ENCODE peak calls at places on chromosomes 1 and 21, in five cellular contexts. One of them, this sample, is unnamed.

GRCh38 chr21:41947596-41948403 is 6.0 kb downstream of the C2CD2 start:
- DNase-seq in HFFc6: peak
- DNase-seq in cardiac fibroblast: peak
- DNase-seq in activated CD4-positive, alpha-beta T cell treated with anti-CD3 and anti-CD28 coated beads, Interleukin-2, amount 50 U/mL, for 1 hour: no peak
- DNase-seq in stimulated activated CD4-positive, alpha-beta T cell treated with anti-CD3 and anti-CD28 coated beads, Interleukin-4, amount 100 ng/mL, for 24 hours: no peak
- DNase-seq in this sample: no peak

GRCh38 chr1:150233359-150234308 is 2.3 kb downstream of the ANP32E start:
- DNase-seq in HFFc6: no peak
- DNase-seq in cardiac fibroblast: peak
- DNase-seq in stimulated activated CD4-positive, alpha-beta T cell treated with anti-CD3 and anti-CD28 coated beads, Interleukin-4, amount 100 ng/mL, for 24 hours: peak
- DNase-seq in activated CD4-positive, alpha-beta T cell treated with anti-CD3 and anti-CD28 coated beads, Interleukin-2, amount 50 U/mL, for 1 hour: peak
- DNase-seq in this sample: no peak

GRCh38 chr1:213111502-213111901 is 60.5 kb downstream of the RPS6KC1 start:
- DNase-seq in HFFc6: no peak
- DNase-seq in activated CD4-positive, alpha-beta T cell treated with anti-CD3 and anti-CD28 coated beads, Interleukin-2, amount 50 U/mL, for 1 hour: no peak
- DNase-seq in cardiac fibroblast: no peak
- DNase-seq in stimulated activated CD4-positive, alpha-beta T cell treated with anti-CD3 and anti-CD28 coated beads, Interleukin-4, amount 100 ng/mL, for 24 hours: no peak
- DNase-seq in this sample: no peak

GRCh38 chr1:206556047-206556747 is 48.9 kb downstream of the RASSF5 start:
- DNase-seq in activated CD4-positive, alpha-beta T cell treated with anti-CD3 and anti-CD28 coated beads, Interleukin-2, amount 50 U/mL, for 1 hour: no peak
- DNase-seq in HFFc6: no peak
- DNase-seq in cardiac fibroblast: no peak
- DNase-seq in stimulated activated CD4-positive, alpha-beta T cell treated with anti-CD3 and anti-CD28 coated beads, Interleukin-4, amount 100 ng/mL, for 24 hours: peak
- DNase-seq in this sample: peak

GRCh38 chr1:61770131-61770530 is 27.9 kb downstream of the PATJ start:
- DNase-seq in HFFc6: no peak
- DNase-seq in activated CD4-positive, alpha-beta T cell treated with anti-CD3 and anti-CD28 coated beads, Interleukin-2, amount 50 U/mL, for 1 hour: no peak
- DNase-seq in stimulated activated CD4-positive, alpha-beta T cell treated with anti-CD3 and anti-CD28 coated beads, Interleukin-4, amount 100 ng/mL, for 24 hours: no peak
- DNase-seq in cardiac fibroblast: no peak
- DNase-seq in this sample: no peak

GRCh38 chr1:14238472-14239059 is 359.9 kb upstream of the KAZN start:
- DNase-seq in activated CD4-positive, alpha-beta T cell treated with anti-CD3 and anti-CD28 coated beads, Interleukin-2, amount 50 U/mL, for 1 hour: no peak
- DNase-seq in stimulated activated CD4-positive, alpha-beta T cell treated with anti-CD3 and anti-CD28 coated beads, Interleukin-4, amount 100 ng/mL, for 24 hours: no peak
- DNase-seq in HFFc6: no peak
- DNase-seq in cardiac fibroblast: peak
- DNase-seq in this sample: no peak

GRCh38 chr1:87089070-87089736 is 174.8 kb downstream of the HS2ST1 start:
- DNase-seq in stimulated activated CD4-positive, alpha-beta T cell treated with anti-CD3 and anti-CD28 coated beads, Interleukin-4, amount 100 ng/mL, for 24 hours: no peak
- DNase-seq in activated CD4-positive, alpha-beta T cell treated with anti-CD3 and anti-CD28 coated beads, Interleukin-2, amount 50 U/mL, for 1 hour: no peak
- DNase-seq in HFFc6: no peak
- DNase-seq in cardiac fibroblast: no peak
- DNase-seq in this sample: no peak

GRCh38 chr1:26696645-26697440 is 1.0 kb downstream of the ARID1A start:
- DNase-seq in HFFc6: no peak
- DNase-seq in stimulated activated CD4-positive, alpha-beta T cell treated with anti-CD3 and anti-CD28 coated beads, Interleukin-4, amount 100 ng/mL, for 24 hours: peak
- DNase-seq in cardiac fibroblast: peak
- DNase-seq in activated CD4-positive, alpha-beta T cell treated with anti-CD3 and anti-CD28 coated beads, Interleukin-2, amount 50 U/mL, for 1 hour: peak
- DNase-seq in this sample: no peak

GRCh38 chr1:244092293-244093264 is 41.5 kb downstream of the ZBTB18 start:
- DNase-seq in cardiac fibroblast: peak
- DNase-seq in activated CD4-positive, alpha-beta T cell treated with anti-CD3 and anti-CD28 coated beads, Interleukin-2, amount 50 U/mL, for 1 hour: no peak
- DNase-seq in stimulated activated CD4-positive, alpha-beta T cell treated with anti-CD3 and anti-CD28 coated beads, Interleukin-4, amount 100 ng/mL, for 24 hours: no peak
- DNase-seq in HFFc6: peak
- DNase-seq in this sample: peak

GRCh38 chr21:39377444-39378050 is 28.7 kb upstream of the HMGN1 start:
- DNase-seq in stimulated activated CD4-positive, alpha-beta T cell treated with anti-CD3 and anti-CD28 coated beads, Interleukin-4, amount 100 ng/mL, for 24 hours: no peak
- DNase-seq in activated CD4-positive, alpha-beta T cell treated with anti-CD3 and anti-CD28 coated beads, Interleukin-2, amount 50 U/mL, for 1 hour: no peak
- DNase-seq in cardiac fibroblast: peak
- DNase-seq in HFFc6: no peak
- DNase-seq in this sample: peak

GRCh38 chr1:49016030-49016991 is 239.6 kb upstream of the BEND5 start:
- DNase-seq in stimulated activated CD4-positive, alpha-beta T cell treated with anti-CD3 and anti-CD28 coated beads, Interleukin-4, amount 100 ng/mL, for 24 hours: no peak
- DNase-seq in cardiac fibroblast: no peak
- DNase-seq in HFFc6: no peak
- DNase-seq in activated CD4-positive, alpha-beta T cell treated with anti-CD3 and anti-CD28 coated beads, Interleukin-2, amount 50 U/mL, for 1 hour: no peak
- DNase-seq in this sample: no peak

GRCh38 chr1:44696789-44697188 is 22.3 kb downstream of the ARMH1 start:
- DNase-seq in HFFc6: no peak
- DNase-seq in stimulated activated CD4-positive, alpha-beta T cell treated with anti-CD3 and anti-CD28 coated beads, Interleukin-4, amount 100 ng/mL, for 24 hours: peak
- DNase-seq in activated CD4-positive, alpha-beta T cell treated with anti-CD3 and anti-CD28 coated beads, Interleukin-2, amount 50 U/mL, for 1 hour: peak
- DNase-seq in cardiac fibroblast: no peak
- DNase-seq in this sample: no peak

GRCh38 chr1:246096356-246096755 is 410.7 kb downstream of the SMYD3 start:
- DNase-seq in cardiac fibroblast: no peak
- DNase-seq in stimulated activated CD4-positive, alpha-beta T cell treated with anti-CD3 and anti-CD28 coated beads, Interleukin-4, amount 100 ng/mL, for 24 hours: no peak
- DNase-seq in activated CD4-positive, alpha-beta T cell treated with anti-CD3 and anti-CD28 coated beads, Interleukin-2, amount 50 U/mL, for 1 hour: no peak
- DNase-seq in HFFc6: no peak
- DNase-seq in this sample: no peak

GRCh38 chr1:172719694-172720138 is 60.8 kb downstream of the FASLG start:
- DNase-seq in HFFc6: peak
- DNase-seq in activated CD4-positive, alpha-beta T cell treated with anti-CD3 and anti-CD28 coated beads, Interleukin-2, amount 50 U/mL, for 1 hour: no peak
- DNase-seq in cardiac fibroblast: peak
- DNase-seq in stimulated activated CD4-positive, alpha-beta T cell treated with anti-CD3 and anti-CD28 coated beads, Interleukin-4, amount 100 ng/mL, for 24 hours: no peak
- DNase-seq in this sample: peak

GRCh38 chr1:191913234-191913948 is 244.9 kb upstream of the RGS18 start:
- DNase-seq in activated CD4-positive, alpha-beta T cell treated with anti-CD3 and anti-CD28 coated beads, Interleukin-2, amount 50 U/mL, for 1 hour: no peak
- DNase-seq in cardiac fibroblast: no peak
- DNase-seq in stimulated activated CD4-positive, alpha-beta T cell treated with anti-CD3 and anti-CD28 coated beads, Interleukin-4, amount 100 ng/mL, for 24 hours: no peak
- DNase-seq in HFFc6: no peak
- DNase-seq in this sample: no peak

GRCh38 chr1:36464605-36465393 is 615 bp upstream of the MRPS15 start:
- DNase-seq in cardiac fibroblast: peak
- DNase-seq in HFFc6: no peak
- DNase-seq in stimulated activated CD4-positive, alpha-beta T cell treated with anti-CD3 and anti-CD28 coated beads, Interleukin-4, amount 100 ng/mL, for 24 hours: no peak
- DNase-seq in activated CD4-positive, alpha-beta T cell treated with anti-CD3 and anti-CD28 coated beads, Interleukin-2, amount 50 U/mL, for 1 hour: no peak
- DNase-seq in this sample: peak

GRCh38 chr1:30321216-30321910 is 402.0 kb downstream of the MATN1 start:
- DNase-seq in activated CD4-positive, alpha-beta T cell treated with anti-CD3 and anti-CD28 coated beads, Interleukin-2, amount 50 U/mL, for 1 hour: no peak
- DNase-seq in cardiac fibroblast: no peak
- DNase-seq in stimulated activated CD4-positive, alpha-beta T cell treated with anti-CD3 and anti-CD28 coated beads, Interleukin-4, amount 100 ng/mL, for 24 hours: no peak
- DNase-seq in HFFc6: no peak
- DNase-seq in this sample: no peak

GRCh38 chr1:14487671-14488070 is 110.8 kb upstream of the KAZN start:
- DNase-seq in cardiac fibroblast: peak
- DNase-seq in stimulated activated CD4-positive, alpha-beta T cell treated with anti-CD3 and anti-CD28 coated beads, Interleukin-4, amount 100 ng/mL, for 24 hours: no peak
- DNase-seq in HFFc6: no peak
- DNase-seq in activated CD4-positive, alpha-beta T cell treated with anti-CD3 and anti-CD28 coated beads, Interleukin-2, amount 50 U/mL, for 1 hour: no peak
- DNase-seq in this sample: no peak